ENCODE peak calls at places on chromosome 12, in ten cellular contexts. One of them, this sample, is unnamed. For H3K4me1, the result is how much of the 10 kb centered on the place peaks cover.

GRCh38 chr12:6697584-6698351 is 2.8 kb downstream of the PIANP start:
- DNase-seq in endothelial cell of umbilical vein: peak
- DNase-seq in pancreas: no peak
- DNase-seq in ascending aorta: no peak
- DNase-seq in cardiac muscle cell: peak
- DNase-seq in CD8-positive, alpha-beta T cell: no peak
- DNase-seq in GM23338: peak
- DNase-seq in astrocyte: peak
- DNase-seq in keratinocyte: no peak
- DNase-seq in GM12878: no peak
- DNase-seq in this sample: peak

GRCh38 chr12:92729773-92730305 is 27.1 kb downstream of the PLEKHG7 start:
- DNase-seq in endothelial cell of umbilical vein: no peak
- DNase-seq in ascending aorta: no peak
- DNase-seq in keratinocyte: no peak
- DNase-seq in astrocyte: no peak
- DNase-seq in CD8-positive, alpha-beta T cell: no peak
- DNase-seq in GM12878: no peak
- DNase-seq in pancreas: no peak
- DNase-seq in GM23338: no peak
- DNase-seq in cardiac muscle cell: no peak
- DNase-seq in this sample: no peak

GRCh38 chr12:68536885-68537284 is 73.8 kb upstream of the RAP1B start:
- DNase-seq in keratinocyte: no peak
- DNase-seq in astrocyte: no peak
- DNase-seq in cardiac muscle cell: peak
- DNase-seq in endothelial cell of umbilical vein: peak
- DNase-seq in CD8-positive, alpha-beta T cell: no peak
- DNase-seq in GM23338: no peak
- DNase-seq in pancreas: no peak
- DNase-seq in ascending aorta: no peak
- DNase-seq in GM12878: no peak
- DNase-seq in this sample: no peak

GRCh38 chr12:125436686-125437085 is 371.5 kb downstream of the AACS start:
- DNase-seq in ascending aorta: no peak
- DNase-seq in CD8-positive, alpha-beta T cell: no peak
- DNase-seq in pancreas: no peak
- DNase-seq in endothelial cell of umbilical vein: no peak
- DNase-seq in GM12878: no peak
- DNase-seq in cardiac muscle cell: no peak
- DNase-seq in GM23338: no peak
- DNase-seq in astrocyte: no peak
- DNase-seq in keratinocyte: no peak
- DNase-seq in this sample: no peak

GRCh38 chr12:23561536-23561935 is 387.9 kb downstream of the SOX5 start:
- DNase-seq in GM23338: peak
- DNase-seq in pancreas: no peak
- DNase-seq in CD8-positive, alpha-beta T cell: no peak
- DNase-seq in astrocyte: no peak
- DNase-seq in keratinocyte: no peak
- DNase-seq in endothelial cell of umbilical vein: no peak
- DNase-seq in ascending aorta: no peak
- DNase-seq in cardiac muscle cell: no peak
- DNase-seq in GM12878: no peak
- DNase-seq in this sample: peak

GRCh38 chr12:124548854-124549378 is 18.5 kb downstream of the NCOR2 start:
- DNase-seq in pancreas: peak
- DNase-seq in CD8-positive, alpha-beta T cell: no peak
- DNase-seq in GM23338: no peak
- DNase-seq in GM12878: no peak
- DNase-seq in endothelial cell of umbilical vein: peak
- DNase-seq in ascending aorta: no peak
- DNase-seq in cardiac muscle cell: peak
- DNase-seq in keratinocyte: no peak
- DNase-seq in astrocyte: peak
- DNase-seq in this sample: no peak

GRCh38 chr12:117875652-117876491 is 92.9 kb downstream of the KSR2 start:
- DNase-seq in GM23338: peak
- DNase-seq in astrocyte: peak
- DNase-seq in endothelial cell of umbilical vein: peak
- DNase-seq in CD8-positive, alpha-beta T cell: no peak
- DNase-seq in GM12878: no peak
- DNase-seq in cardiac muscle cell: peak
- DNase-seq in pancreas: no peak
- DNase-seq in ascending aorta: no peak
- DNase-seq in keratinocyte: no peak
- DNase-seq in this sample: peak

GRCh38 chr12:6336079-6336858 is 5.6 kb downstream of the TNFRSF1A start:
- DNase-seq in cardiac muscle cell: peak
- DNase-seq in GM23338: peak
- DNase-seq in endothelial cell of umbilical vein: peak
- DNase-seq in pancreas: peak
- DNase-seq in keratinocyte: peak
- DNase-seq in astrocyte: peak
- DNase-seq in CD8-positive, alpha-beta T cell: peak
- DNase-seq in GM12878: no peak
- DNase-seq in ascending aorta: peak
- DNase-seq in this sample: peak

GRCh38 chr12:47758834-47759690 is at the start of gene RAPGEF3:
- DNase-seq in pancreas: peak
- DNase-seq in endothelial cell of umbilical vein: peak
- DNase-seq in CD8-positive, alpha-beta T cell: peak
- DNase-seq in cardiac muscle cell: peak
- DNase-seq in GM23338: peak
- DNase-seq in ascending aorta: peak
- DNase-seq in GM12878: no peak
- DNase-seq in keratinocyte: no peak
- DNase-seq in astrocyte: peak
- DNase-seq in this sample: peak

GRCh38 chr12:94892544-94893267 is 110.8 kb downstream of the NDUFA12 start:
- DNase-seq in cardiac muscle cell: no peak
- DNase-seq in pancreas: no peak
- DNase-seq in CD8-positive, alpha-beta T cell: no peak
- DNase-seq in keratinocyte: no peak
- DNase-seq in astrocyte: no peak
- DNase-seq in endothelial cell of umbilical vein: no peak
- DNase-seq in GM23338: no peak
- DNase-seq in ascending aorta: no peak
- DNase-seq in GM12878: no peak
- DNase-seq in this sample: no peak

GRCh38 chr12:65106948-65107347 is 14.2 kb downstream of the WIF1 start:
- DNase-seq in cardiac muscle cell: peak
- DNase-seq in GM12878: no peak
- DNase-seq in ascending aorta: no peak
- DNase-seq in keratinocyte: no peak
- DNase-seq in pancreas: no peak
- DNase-seq in endothelial cell of umbilical vein: peak
- DNase-seq in astrocyte: no peak
- DNase-seq in CD8-positive, alpha-beta T cell: no peak
- DNase-seq in GM23338: peak
- DNase-seq in this sample: no peak

GRCh38 chr12:53057816-53058500 is 8.1 kb downstream of the TNS2 start:
- DNase-seq in GM23338: no peak
- DNase-seq in ascending aorta: no peak
- DNase-seq in cardiac muscle cell: peak
- DNase-seq in endothelial cell of umbilical vein: no peak
- DNase-seq in astrocyte: no peak
- DNase-seq in keratinocyte: no peak
- DNase-seq in CD8-positive, alpha-beta T cell: no peak
- DNase-seq in pancreas: peak
- DNase-seq in GM12878: no peak
- DNase-seq in this sample: no peak

GRCh38 chr12:53060064-53060720 is 10.3 kb downstream of the TNS2 start:
- DNase-seq in GM12878: no peak
- DNase-seq in GM23338: no peak
- DNase-seq in endothelial cell of umbilical vein: no peak
- DNase-seq in cardiac muscle cell: no peak
- DNase-seq in astrocyte: no peak
- DNase-seq in keratinocyte: no peak
- DNase-seq in ascending aorta: no peak
- DNase-seq in CD8-positive, alpha-beta T cell: no peak
- DNase-seq in pancreas: no peak
- DNase-seq in this sample: no peak

GRCh38 chr12:53060721-53061276 is 10.9 kb downstream of the TNS2 start:
- DNase-seq in GM12878: no peak
- DNase-seq in ascending aorta: no peak
- DNase-seq in endothelial cell of umbilical vein: peak
- DNase-seq in astrocyte: no peak
- DNase-seq in keratinocyte: no peak
- DNase-seq in pancreas: peak
- DNase-seq in cardiac muscle cell: peak
- DNase-seq in GM23338: no peak
- DNase-seq in CD8-positive, alpha-beta T cell: no peak
- DNase-seq in this sample: no peak

GRCh38 chr12:53059434-53060063 is 9.7 kb downstream of the TNS2 start:
- DNase-seq in GM12878: no peak
- DNase-seq in GM23338: no peak
- DNase-seq in CD8-positive, alpha-beta T cell: no peak
- DNase-seq in astrocyte: no peak
- DNase-seq in cardiac muscle cell: no peak
- DNase-seq in ascending aorta: no peak
- DNase-seq in endothelial cell of umbilical vein: no peak
- DNase-seq in pancreas: peak
- DNase-seq in keratinocyte: no peak
- DNase-seq in this sample: no peak

DNA sequence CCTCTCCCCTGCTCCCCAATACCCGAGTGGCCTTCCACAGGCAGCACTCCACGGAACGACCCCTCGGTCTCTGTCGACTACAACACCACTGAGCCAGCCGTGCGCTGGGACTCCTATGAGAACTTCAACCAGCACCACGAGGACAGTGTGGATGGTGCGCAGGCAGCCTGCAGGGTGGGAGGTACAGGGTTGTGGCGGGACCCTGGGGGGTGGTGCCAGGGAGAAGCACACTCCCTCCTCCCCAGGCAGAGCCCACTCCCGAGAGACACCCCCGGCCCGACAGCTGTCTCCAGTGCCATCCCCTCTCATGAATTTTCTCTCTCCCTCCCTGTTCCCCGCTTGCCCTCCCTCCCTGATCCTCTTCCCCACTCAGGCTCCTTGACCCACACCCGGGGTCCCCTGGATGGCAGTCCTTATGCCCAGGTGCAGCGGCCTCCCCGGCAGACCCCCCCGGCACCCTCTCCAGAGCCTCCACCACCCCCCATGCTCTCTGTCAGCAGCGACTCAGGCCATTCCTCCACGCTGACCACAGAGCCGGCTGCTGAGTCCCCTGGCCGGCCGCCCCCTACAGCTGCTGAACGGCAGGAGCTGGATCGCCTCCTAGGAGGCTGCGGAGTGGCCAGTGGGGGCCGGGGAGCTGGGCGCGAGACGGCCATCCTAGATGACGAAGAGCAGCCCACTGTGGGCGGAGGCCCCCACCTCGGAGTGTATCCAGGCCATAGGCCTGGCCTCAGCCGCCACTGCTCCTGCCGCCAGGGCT is 9.0 kb downstream of the TNS2 start:
- DNase-seq in keratinocyte: no peak
- DNase-seq in pancreas: peak
- DNase-seq in cardiac muscle cell: peak
- DNase-seq in astrocyte: no peak
- DNase-seq in GM23338: no peak
- DNase-seq in CD8-positive, alpha-beta T cell: no peak
- DNase-seq in GM12878: no peak
- DNase-seq in ascending aorta: no peak
- DNase-seq in endothelial cell of umbilical vein: no peak
- DNase-seq in this sample: no peak
- H3K4me1 ChIP-seq in keratinocyte: under half
- H3K4me1 ChIP-seq in pancreas: under half
- H3K4me1 ChIP-seq in cardiac muscle cell: under half
- H3K4me1 ChIP-seq in astrocyte: under half
- H3K4me1 ChIP-seq in GM23338: under half
- H3K4me1 ChIP-seq in CD8-positive, alpha-beta T cell: under half
- H3K4me1 ChIP-seq in GM12878: under half
- H3K4me1 ChIP-seq in ascending aorta: under half
- H3K4me1 ChIP-seq in endothelial cell of umbilical vein: under half
- H3K4me1 ChIP-seq in this sample: under half

GRCh38 chr12:9027156-9027555 is 37.8 kb downstream of the KLRG1 start:
- DNase-seq in GM12878: no peak
- DNase-seq in endothelial cell of umbilical vein: no peak
- DNase-seq in cardiac muscle cell: no peak
- DNase-seq in pancreas: no peak
- DNase-seq in astrocyte: no peak
- DNase-seq in GM23338: no peak
- DNase-seq in ascending aorta: no peak
- DNase-seq in keratinocyte: no peak
- DNase-seq in CD8-positive, alpha-beta T cell: no peak
- DNase-seq in this sample: no peak
- H3K4me1 ChIP-seq in GM12878: under half
- H3K4me1 ChIP-seq in endothelial cell of umbilical vein: under half
- H3K4me1 ChIP-seq in cardiac muscle cell: under half
- H3K4me1 ChIP-seq in pancreas: under half
- H3K4me1 ChIP-seq in astrocyte: under half
- H3K4me1 ChIP-seq in GM23338: under half
- H3K4me1 ChIP-seq in ascending aorta: under half
- H3K4me1 ChIP-seq in keratinocyte: under half
- H3K4me1 ChIP-seq in CD8-positive, alpha-beta T cell: half or more
- H3K4me1 ChIP-seq in this sample: under half

DNA sequence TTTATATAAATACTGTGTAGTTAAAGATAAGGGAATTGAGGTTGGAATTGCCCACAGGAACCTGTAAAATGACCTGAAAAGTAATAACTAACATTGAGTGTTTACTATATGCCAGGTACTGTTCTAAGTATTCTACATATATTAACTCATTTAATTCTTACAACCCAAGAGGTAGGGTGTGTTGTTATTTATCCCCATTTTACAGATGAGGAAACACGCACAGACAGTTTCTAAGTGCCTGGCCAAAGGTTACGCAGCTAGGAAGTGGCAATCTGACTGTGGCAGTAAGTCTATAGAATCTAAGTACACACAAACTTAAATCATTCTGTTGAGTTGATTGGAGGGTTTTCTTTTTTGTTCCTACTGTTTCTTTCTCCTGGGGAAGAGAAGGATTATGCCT is 1.1 kb upstream of the TSPAN31 start:
- DNase-seq in cardiac muscle cell: no peak
- DNase-seq in keratinocyte: no peak
- DNase-seq in GM12878: no peak
- DNase-seq in endothelial cell of umbilical vein: no peak
- DNase-seq in pancreas: no peak
- DNase-seq in CD8-positive, alpha-beta T cell: no peak
- DNase-seq in ascending aorta: no peak
- DNase-seq in astrocyte: no peak
- DNase-seq in GM23338: no peak
- DNase-seq in this sample: no peak
- H3K4me1 ChIP-seq in cardiac muscle cell: under half
- H3K4me1 ChIP-seq in keratinocyte: under half
- H3K4me1 ChIP-seq in GM12878: under half
- H3K4me1 ChIP-seq in endothelial cell of umbilical vein: under half
- H3K4me1 ChIP-seq in pancreas: under half
- H3K4me1 ChIP-seq in CD8-positive, alpha-beta T cell: half or more
- H3K4me1 ChIP-seq in ascending aorta: under half
- H3K4me1 ChIP-seq in astrocyte: under half
- H3K4me1 ChIP-seq in GM23338: under half
- H3K4me1 ChIP-seq in this sample: under half

DNA sequence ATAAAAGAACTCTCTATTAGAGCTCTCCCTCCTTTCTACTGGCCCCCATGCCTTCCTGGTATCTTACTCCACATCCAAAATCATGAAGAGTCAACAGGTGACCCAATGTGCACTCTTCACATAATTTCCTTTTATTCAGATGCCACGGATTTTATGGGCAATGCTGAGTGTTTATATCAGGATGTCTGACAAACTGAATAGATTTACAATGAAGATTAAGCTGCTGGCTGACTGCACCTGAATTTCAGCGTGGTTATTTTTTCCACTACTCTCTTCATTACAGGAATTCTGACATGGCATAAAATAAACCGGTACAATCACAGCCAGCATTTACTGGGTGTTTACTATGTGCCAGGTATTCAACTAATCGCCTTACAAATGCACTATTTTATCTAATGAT is 29.4 kb upstream of the CERS5 start:
- DNase-seq in pancreas: no peak
- DNase-seq in GM12878: no peak
- DNase-seq in CD8-positive, alpha-beta T cell: no peak
- DNase-seq in GM23338: no peak
- DNase-seq in endothelial cell of umbilical vein: peak
- DNase-seq in cardiac muscle cell: no peak
- DNase-seq in ascending aorta: no peak
- DNase-seq in keratinocyte: no peak
- DNase-seq in astrocyte: no peak
- DNase-seq in this sample: no peak
- H3K4me1 ChIP-seq in pancreas: under half
- H3K4me1 ChIP-seq in GM12878: under half
- H3K4me1 ChIP-seq in CD8-positive, alpha-beta T cell: under half
- H3K4me1 ChIP-seq in GM23338: under half
- H3K4me1 ChIP-seq in endothelial cell of umbilical vein: under half
- H3K4me1 ChIP-seq in cardiac muscle cell: under half
- H3K4me1 ChIP-seq in ascending aorta: under half
- H3K4me1 ChIP-seq in keratinocyte: under half
- H3K4me1 ChIP-seq in astrocyte: under half
- H3K4me1 ChIP-seq in this sample: under half